ENCODE peak calls at places on chromosome 7, in five cellular contexts. One of them, this sample, is unnamed.

GRCh38 chr7:4745971-4746919 is 29.2 kb upstream of the AP5Z1 start:
- DNase-seq in activated CD4-positive, alpha-beta T cell treated with anti-CD3 and anti-CD28 coated beads, Interleukin-2, amount 50 U/mL, for 1 hour: peak
- DNase-seq in AG08395: peak
- DNase-seq in left colon: peak
- DNase-seq in HCEC 1CT: peak
- DNase-seq in this sample: peak

GRCh38 chr7:129110575-129111376 is 33.7 kb upstream of the TSPAN33 start:
- DNase-seq in HCEC 1CT: no peak
- DNase-seq in activated CD4-positive, alpha-beta T cell treated with anti-CD3 and anti-CD28 coated beads, Interleukin-2, amount 50 U/mL, for 1 hour: no peak
- DNase-seq in AG08395: no peak
- DNase-seq in left colon: no peak
- DNase-seq in this sample: no peak

GRCh38 chr7:111765936-111766643 is 203.8 kb upstream of the IMMP2L start:
- DNase-seq in left colon: no peak
- DNase-seq in activated CD4-positive, alpha-beta T cell treated with anti-CD3 and anti-CD28 coated beads, Interleukin-2, amount 50 U/mL, for 1 hour: no peak
- DNase-seq in AG08395: no peak
- DNase-seq in HCEC 1CT: no peak
- DNase-seq in this sample: no peak

GRCh38 chr7:91046322-91047088 is 217.7 kb upstream of the FZD1 start:
- DNase-seq in AG08395: peak
- DNase-seq in activated CD4-positive, alpha-beta T cell treated with anti-CD3 and anti-CD28 coated beads, Interleukin-2, amount 50 U/mL, for 1 hour: no peak
- DNase-seq in left colon: no peak
- DNase-seq in HCEC 1CT: no peak
- DNase-seq in this sample: peak

GRCh38 chr7:115015619-115016018 is 93.7 kb downstream of the MDFIC start:
- DNase-seq in HCEC 1CT: peak
- DNase-seq in activated CD4-positive, alpha-beta T cell treated with anti-CD3 and anti-CD28 coated beads, Interleukin-2, amount 50 U/mL, for 1 hour: no peak
- DNase-seq in AG08395: peak
- DNase-seq in left colon: no peak
- DNase-seq in this sample: peak

GRCh38 chr7:29865526-29865925 is 59.2 kb downstream of the WIPF3 start:
- DNase-seq in AG08395: peak
- DNase-seq in left colon: no peak
- DNase-seq in activated CD4-positive, alpha-beta T cell treated with anti-CD3 and anti-CD28 coated beads, Interleukin-2, amount 50 U/mL, for 1 hour: no peak
- DNase-seq in HCEC 1CT: peak
- DNase-seq in this sample: peak

GRCh38 chr7:7562736-7563135 is 3.9 kb upstream of the MIOS start:
- DNase-seq in left colon: no peak
- DNase-seq in AG08395: peak
- DNase-seq in activated CD4-positive, alpha-beta T cell treated with anti-CD3 and anti-CD28 coated beads, Interleukin-2, amount 50 U/mL, for 1 hour: no peak
- DNase-seq in HCEC 1CT: no peak
- DNase-seq in this sample: no peak

GRCh38 chr7:14144538-14144937 is 155.1 kb upstream of the ETV1 start:
- DNase-seq in activated CD4-positive, alpha-beta T cell treated with anti-CD3 and anti-CD28 coated beads, Interleukin-2, amount 50 U/mL, for 1 hour: no peak
- DNase-seq in left colon: no peak
- DNase-seq in AG08395: no peak
- DNase-seq in HCEC 1CT: no peak
- DNase-seq in this sample: no peak

GRCh38 chr7:88758355-88759215 is 915 bp upstream of the ZNF804B start:
- DNase-seq in left colon: peak
- DNase-seq in HCEC 1CT: no peak
- DNase-seq in AG08395: peak
- DNase-seq in activated CD4-positive, alpha-beta T cell treated with anti-CD3 and anti-CD28 coated beads, Interleukin-2, amount 50 U/mL, for 1 hour: no peak
- DNase-seq in this sample: no peak

GRCh38 chr7:2796358-2797352 is 47.5 kb downstream of the GNA12 start:
- DNase-seq in AG08395: peak
- DNase-seq in activated CD4-positive, alpha-beta T cell treated with anti-CD3 and anti-CD28 coated beads, Interleukin-2, amount 50 U/mL, for 1 hour: no peak
- DNase-seq in left colon: no peak
- DNase-seq in HCEC 1CT: peak
- DNase-seq in this sample: no peak

GRCh38 chr7:102287465-102288146 is 938 bp downstream of the SH2B2 start:
- DNase-seq in left colon: peak
- DNase-seq in activated CD4-positive, alpha-beta T cell treated with anti-CD3 and anti-CD28 coated beads, Interleukin-2, amount 50 U/mL, for 1 hour: no peak
- DNase-seq in AG08395: peak
- DNase-seq in HCEC 1CT: peak
- DNase-seq in this sample: peak

GRCh38 chr7:34155225-34155908 is 250.0 kb downstream of the BMPER start:
- DNase-seq in activated CD4-positive, alpha-beta T cell treated with anti-CD3 and anti-CD28 coated beads, Interleukin-2, amount 50 U/mL, for 1 hour: no peak
- DNase-seq in left colon: no peak
- DNase-seq in HCEC 1CT: peak
- DNase-seq in AG08395: peak
- DNase-seq in this sample: peak